ENCODE peak calls at places on chromosomes 2 and 18, in four cellular contexts. One of them, this sample, is unnamed.
A peak's percentile ranks its signal among the peaks of the same experiment; 100 is the strongest.

GRCh38 chr2:239824051-239824694 is 201.0 kb downstream of the NDUFA10 start:
- DNase-seq in kidney epithelial cell: peak; percentile 29
- DNase-seq in tibial artery: peak; percentile 31
- DNase-seq in HFF-Myc: no peak
- DNase-seq in this sample: peak; percentile 50

GRCh38 chr18:42274488-42275137 is 319.6 kb downstream of the PIK3C3 start:
- DNase-seq in HFF-Myc: peak; percentile 4
- DNase-seq in kidney epithelial cell: no peak
- DNase-seq in tibial artery: no peak
- DNase-seq in this sample: no peak

GRCh38 chr2:189238903-189239302 is 59.3 kb upstream of the COL5A2 start:
- DNase-seq in HFF-Myc: no peak
- DNase-seq in kidney epithelial cell: no peak
- DNase-seq in tibial artery: no peak
- DNase-seq in this sample: no peak

GRCh38 chr2:6917761-6918421 is 679 bp downstream of the RNF144A start:
- DNase-seq in HFF-Myc: no peak
- DNase-seq in kidney epithelial cell: no peak
- DNase-seq in tibial artery: no peak
- DNase-seq in this sample: no peak

GRCh38 chr18:42053188-42053781 is 98.3 kb downstream of the PIK3C3 start:
- DNase-seq in HFF-Myc: peak; percentile 26
- DNase-seq in kidney epithelial cell: no peak
- DNase-seq in tibial artery: no peak
- DNase-seq in this sample: no peak

GRCh38 chr2:149513461-149513860 is 74.1 kb downstream of the MMADHC start:
- DNase-seq in tibial artery: no peak
- DNase-seq in kidney epithelial cell: no peak
- DNase-seq in HFF-Myc: no peak
- DNase-seq in this sample: no peak

GRCh38 chr18:13611058-13611615 is 115.2 kb downstream of the FAM210A start:
- DNase-seq in tibial artery: peak; percentile 81
- DNase-seq in kidney epithelial cell: no peak
- DNase-seq in HFF-Myc: no peak
- DNase-seq in this sample: no peak

GRCh38 chr2:176453784-176454183 is 184.5 kb downstream of the MTX2 start:
- DNase-seq in tibial artery: no peak
- DNase-seq in kidney epithelial cell: no peak
- DNase-seq in HFF-Myc: no peak
- DNase-seq in this sample: no peak

GRCh38 chr18:59752666-59753065 is 55.4 kb upstream of the CCBE1 start:
- DNase-seq in HFF-Myc: no peak
- DNase-seq in tibial artery: no peak
- DNase-seq in kidney epithelial cell: no peak
- DNase-seq in this sample: no peak

GRCh38 chr2:38700881-38701458 is 35.1 kb downstream of the GALM start:
- DNase-seq in kidney epithelial cell: no peak
- DNase-seq in tibial artery: no peak
- DNase-seq in HFF-Myc: no peak
- DNase-seq in this sample: no peak

GRCh38 chr18:69585696-69586095 is 185.0 kb downstream of the DOK6 start:
- DNase-seq in HFF-Myc: no peak
- DNase-seq in kidney epithelial cell: no peak
- DNase-seq in tibial artery: no peak
- DNase-seq in this sample: no peak

GRCh38 chr2:33318456-33318855 is 158.0 kb upstream of the RASGRP3 start:
- DNase-seq in HFF-Myc: no peak
- DNase-seq in tibial artery: no peak
- DNase-seq in kidney epithelial cell: no peak
- DNase-seq in this sample: no peak

GRCh38 chr18:28407681-28408080 is 230.8 kb upstream of the CDH2 start:
- DNase-seq in kidney epithelial cell: no peak
- DNase-seq in tibial artery: no peak
- DNase-seq in HFF-Myc: no peak
- DNase-seq in this sample: no peak

GRCh38 chr2:4618141-4618540 is 914.8 kb downstream of the DCDC2C start:
- DNase-seq in kidney epithelial cell: no peak
- DNase-seq in HFF-Myc: no peak
- DNase-seq in tibial artery: no peak
- DNase-seq in this sample: no peak

GRCh38 chr18:2572144-2572682 is 856 bp downstream of the NDC80 start:
- DNase-seq in tibial artery: no peak
- DNase-seq in HFF-Myc: no peak
- DNase-seq in kidney epithelial cell: no peak
- DNase-seq in this sample: no peak

GRCh38 chr18:2573408-2573807 is 2.1 kb downstream of the NDC80 start:
- DNase-seq in HFF-Myc: no peak
- DNase-seq in tibial artery: no peak
- DNase-seq in kidney epithelial cell: no peak
- DNase-seq in this sample: no peak

GRCh38 chr18:2571200-2572143 is at the start of the genes METTL4 and NDC80:
- DNase-seq in tibial artery: peak; percentile 88
- DNase-seq in kidney epithelial cell: peak; percentile 54
- DNase-seq in HFF-Myc: peak; percentile 51
- DNase-seq in this sample: peak; percentile 97

GRCh38 chr18:2570772-2571199 is 519 bp downstream of the METTL4 start:
- DNase-seq in kidney epithelial cell: no peak
- DNase-seq in tibial artery: peak; percentile 84
- DNase-seq in HFF-Myc: peak; percentile 24
- DNase-seq in this sample: peak; percentile 93

GRCh38 chr18:2572892-2573291 is 1.5 kb downstream of the NDC80 start:
- DNase-seq in tibial artery: no peak
- DNase-seq in kidney epithelial cell: no peak
- DNase-seq in HFF-Myc: no peak
- DNase-seq in this sample: no peak
- H3K4me3 ChIP-seq in tibial artery: no peak overlapping the region
- H3K4me3 ChIP-seq in kidney epithelial cell: peak overlapping the region; percentile 74
- H3K4me3 ChIP-seq in HFF-Myc: peak overlapping the region; percentile 77
- H3K4me3 ChIP-seq in this sample: no peak overlapping the region

GRCh38 chr2:51855683-51856082 is 823.8 kb upstream of the NRXN1 start:
- DNase-seq in kidney epithelial cell: no peak
- DNase-seq in HFF-Myc: no peak
- DNase-seq in tibial artery: no peak
- DNase-seq in this sample: no peak
- H3K4me3 ChIP-seq in kidney epithelial cell: no peak overlapping the region
- H3K4me3 ChIP-seq in HFF-Myc: no peak overlapping the region
- H3K4me3 ChIP-seq in tibial artery: no peak overlapping the region
- H3K4me3 ChIP-seq in this sample: no peak overlapping the region

GRCh38 chr2:44936715-44937687 is 4.5 kb upstream of the SIX3 start:
- DNase-seq in HFF-Myc: no peak
- DNase-seq in kidney epithelial cell: no peak
- DNase-seq in tibial artery: no peak
- DNase-seq in this sample: no peak
- H3K4me3 ChIP-seq in HFF-Myc: no peak overlapping the region
- H3K4me3 ChIP-seq in kidney epithelial cell: no peak overlapping the region
- H3K4me3 ChIP-seq in tibial artery: no peak overlapping the region
- H3K4me3 ChIP-seq in this sample: no peak overlapping the region

DNA sequence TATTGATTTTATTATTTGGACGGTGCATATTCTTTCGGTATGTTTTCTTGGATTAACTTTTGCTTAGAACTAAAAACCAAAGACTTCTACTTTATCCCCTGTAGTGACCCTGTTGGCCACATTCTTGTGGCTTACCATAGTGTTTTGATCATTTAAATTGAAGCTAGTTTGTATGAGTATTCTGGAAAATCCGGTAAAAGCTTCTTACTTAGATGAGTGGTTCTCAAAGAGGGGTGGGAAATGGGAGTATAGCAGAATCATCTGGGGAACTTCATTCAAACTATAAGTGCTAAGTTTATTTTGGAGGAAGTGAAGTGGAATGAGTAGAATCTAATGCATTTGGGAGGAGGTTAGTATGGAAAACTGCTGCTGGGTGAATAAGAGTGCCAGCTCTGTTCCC is 3.8 kb downstream of the PPP1CB start:
- DNase-seq in HFF-Myc: no peak
- DNase-seq in tibial artery: no peak
- DNase-seq in kidney epithelial cell: no peak
- DNase-seq in this sample: no peak
- H3K4me3 ChIP-seq in HFF-Myc: no peak overlapping the region
- H3K4me3 ChIP-seq in tibial artery: peak overlapping the region; percentile 85
- H3K4me3 ChIP-seq in kidney epithelial cell: no peak overlapping the region
- H3K4me3 ChIP-seq in this sample: no peak overlapping the region

DNA sequence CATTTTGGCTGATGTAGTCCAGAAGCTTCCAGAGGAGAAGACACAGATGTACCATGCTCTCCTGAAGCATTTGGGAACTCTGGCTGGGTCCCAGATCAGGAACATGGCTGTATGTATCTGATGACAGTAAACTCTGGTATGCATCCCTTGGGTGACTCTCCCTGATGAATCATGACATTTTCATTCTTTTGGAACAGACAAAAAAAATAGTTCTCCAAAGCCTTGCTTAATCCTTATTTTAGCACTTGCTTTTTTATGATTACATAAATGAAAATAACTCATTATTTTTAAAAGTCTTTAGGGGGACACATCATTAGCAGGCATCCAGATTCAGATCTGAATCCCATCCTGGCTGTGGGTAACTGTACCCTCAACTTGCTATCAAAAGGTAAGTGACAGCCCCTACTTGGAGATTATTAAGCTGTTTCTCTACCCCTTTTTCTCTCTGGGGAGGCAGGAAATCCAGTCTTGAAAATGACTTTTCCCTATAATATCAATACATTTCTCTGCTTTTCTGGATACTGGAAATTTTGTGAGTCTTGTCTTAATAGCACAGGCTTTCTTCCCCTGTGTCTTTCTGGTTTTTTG is 23.3 kb downstream of the AOX1 start:
- DNase-seq in HFF-Myc: peak; percentile 50
- DNase-seq in tibial artery: no peak
- DNase-seq in kidney epithelial cell: peak; percentile 60
- DNase-seq in this sample: no peak
- H3K4me3 ChIP-seq in HFF-Myc: no peak overlapping the region
- H3K4me3 ChIP-seq in tibial artery: no peak overlapping the region
- H3K4me3 ChIP-seq in kidney epithelial cell: no peak overlapping the region
- H3K4me3 ChIP-seq in this sample: no peak overlapping the region

GRCh38 chr18:49479381-49480137 is 7.5 kb downstream of the C18orf32 start:
- DNase-seq in tibial artery: no peak
- DNase-seq in kidney epithelial cell: no peak
- DNase-seq in HFF-Myc: no peak
- DNase-seq in this sample: no peak

GRCh38 chr18:49472459-49472858 is 12.0 kb upstream of the DYM start:
- DNase-seq in HFF-Myc: no peak
- DNase-seq in tibial artery: no peak
- DNase-seq in kidney epithelial cell: no peak
- DNase-seq in this sample: no peak

GRCh38 chr18:49481317-49481716 is 5.7 kb downstream of the C18orf32 start:
- DNase-seq in HFF-Myc: no peak
- DNase-seq in kidney epithelial cell: no peak
- DNase-seq in tibial artery: no peak
- DNase-seq in this sample: no peak

GRCh38 chr18:49473721-49474120 is 13.3 kb upstream of the DYM start:
- DNase-seq in kidney epithelial cell: no peak
- DNase-seq in tibial artery: no peak
- DNase-seq in HFF-Myc: no peak
- DNase-seq in this sample: no peak

GRCh38 chr18:49476664-49477411 is 10.2 kb downstream of the C18orf32 start:
- DNase-seq in kidney epithelial cell: peak; percentile 50
- DNase-seq in HFF-Myc: no peak
- DNase-seq in tibial artery: no peak
- DNase-seq in this sample: no peak
- H3K4me3 ChIP-seq in kidney epithelial cell: no peak overlapping the region
- H3K4me3 ChIP-seq in HFF-Myc: no peak overlapping the region
- H3K4me3 ChIP-seq in tibial artery: no peak overlapping the region
- H3K4me3 ChIP-seq in this sample: no peak overlapping the region